ENCODE peak calls at places on chromosome 13, in eight cellular contexts. T is GM23338, N is endothelial cell of umbilical vein, S is SK-N-SH, X is vagina, P is sigmoid colon, J is suprapubic skin, W is stomach. Y is an unnamed sample.

GRCh38 chr13:93118081-93118615 is 108.5 kb upstream of the GPC6 start:
- DNase-seq in W (no peak), P (no peak), S (no peak), T (no peak), N (no peak), X (no peak), J (no peak), Y (no peak)

GRCh38 chr13:55000043-55000442 is 1971.4 kb downstream of the OLFM4 start:
- DNase-seq in P (no peak), S (no peak), J (no peak), W (no peak), T (peak; percentile 84), X (no peak), N (no peak), Y (no peak)

GRCh38 chr13:45826741-45827140 is 24.8 kb downstream of the SIAH3 start:
- DNase-seq in N (no peak), T (no peak), S (no peak), X (peak; percentile 44), W (no peak), J (no peak), P (no peak), Y (no peak)

GRCh38 chr13:72050251-72050650 is 183.2 kb upstream of the DACH1 start:
- DNase-seq in W (no peak), T (no peak), N (no peak), X (no peak), J (no peak), P (no peak), S (no peak), Y (no peak)

GRCh38 chr13:113863511-113864302 is at the start of gene GAS6:
- DNase-seq in J (peak; percentile 76), X (no peak), S (peak; percentile 89), W (peak; percentile 72), N (peak; percentile 53), T (peak; percentile 48), P (no peak), Y (peak; percentile 80)

GRCh38 chr13:51764184-51765141 is 39.5 kb downstream of the DHRS12 start:
- DNase-seq in J (peak; percentile 91), N (peak; percentile 78), W (peak; percentile 56), X (peak; percentile 94), T (no peak), P (peak; percentile 95), S (no peak), Y (peak; percentile 56)

GRCh38 chr13:104011505-104012270 is 945.5 kb upstream of the SLC10A2 start:
- DNase-seq in T (peak; percentile 13), N (no peak), P (no peak), S (no peak), J (no peak), X (no peak), W (peak; percentile 31), Y (no peak)

GRCh38 chr13:35165205-35165604 is 223.1 kb downstream of the NBEA start:
- DNase-seq in N (no peak), S (no peak), X (no peak), J (no peak), W (no peak), P (no peak), T (peak; percentile 59), Y (no peak)

GRCh38 chr13:78601886-78602560 is 1.3 kb downstream of the POU4F1 start:
- DNase-seq in P (no peak), J (no peak), N (no peak), X (no peak), T (no peak), S (peak; percentile 54), W (no peak), Y (no peak)

GRCh38 chr13:78600317-78600899 is 2.9 kb downstream of the POU4F1 start:
- DNase-seq in T (no peak), N (no peak), P (no peak), J (no peak), W (no peak), S (no peak), X (no peak), Y (no peak)

GRCh38 chr13:78603240-78603947 is at the start of gene POU4F1:
- DNase-seq in T (peak; percentile 94), W (no peak), S (peak; percentile 90), X (no peak), P (no peak), J (no peak), N (peak; percentile 71), Y (peak; percentile 69)

GRCh38 chr13:78601124-78601885 is 2.0 kb downstream of the POU4F1 start:
- DNase-seq in S (peak; percentile 45), W (no peak), J (no peak), N (peak; percentile 34), T (peak; percentile 66), X (no peak), P (no peak), Y (no peak)

DNA sequence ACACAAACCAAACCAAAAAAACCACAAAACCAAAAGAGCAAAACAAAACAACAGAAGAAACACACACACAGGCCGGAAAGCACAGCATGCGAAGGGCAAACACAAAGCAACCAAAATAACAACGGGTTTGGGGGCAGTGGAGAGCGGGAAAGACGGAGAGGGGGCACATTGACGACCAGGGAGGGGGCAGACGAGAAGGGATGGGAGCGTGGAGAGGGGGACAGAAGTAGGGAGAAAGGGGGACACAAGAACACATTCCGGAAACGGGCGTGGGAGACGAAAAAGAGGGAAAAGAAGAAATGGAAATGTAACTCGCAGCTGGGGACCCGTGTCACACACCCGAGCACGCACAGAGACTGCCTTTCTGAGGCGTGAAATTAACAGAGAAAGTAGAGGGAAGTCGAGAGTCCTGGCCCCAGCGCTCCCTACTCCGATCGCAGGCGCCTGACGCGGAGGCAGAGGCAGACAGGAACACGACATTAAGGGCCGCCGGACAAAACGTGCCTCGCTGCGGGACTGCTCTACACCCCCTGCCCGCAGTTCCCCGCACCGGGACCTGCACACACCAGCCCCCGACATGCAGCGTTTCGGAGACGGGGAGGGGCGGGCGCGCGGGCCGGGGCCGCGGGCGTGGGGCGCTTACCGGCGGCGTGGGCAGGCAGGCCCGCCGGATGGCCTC is 652 bp downstream of the POU4F1 start:
- DNase-seq in S (no peak), X (no peak), J (no peak), T (peak; percentile 48), P (no peak), N (no peak), W (no peak), Y (no peak)
- H3K4me3 ChIP-seq in S (peak overlapping the region; percentile 45), X (peak overlapping the region; percentile 14), J (peak overlapping the region; percentile 52), T (peak overlapping the region; percentile 62), P (peak overlapping the region; percentile 27), N (peak overlapping the region; percentile 11), W (peak overlapping the region; percentile 51), Y (peak overlapping the region; percentile 37)

DNA sequence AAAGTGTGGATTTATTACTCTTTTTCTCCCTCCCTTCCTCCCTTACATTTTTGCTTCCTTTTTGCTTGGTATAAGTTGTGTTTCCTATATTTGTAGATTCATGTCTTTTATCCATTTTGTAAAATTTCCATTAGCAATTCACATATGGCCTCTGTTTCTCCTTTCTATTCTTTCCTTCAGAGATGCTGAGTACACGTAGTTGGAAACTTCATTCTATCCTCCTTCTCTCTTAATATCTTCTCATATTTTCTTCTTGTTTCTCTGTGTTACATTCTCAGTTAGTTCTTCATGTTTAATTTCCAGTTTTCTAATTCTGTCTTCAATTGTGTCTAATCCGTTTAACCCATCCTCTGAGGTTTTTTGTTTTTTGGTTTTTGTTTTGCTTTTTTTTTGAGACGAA is 188.9 kb downstream of the ZIC5 start:
- DNase-seq in J (no peak), T (no peak), P (no peak), X (no peak), S (no peak), W (no peak), N (no peak), Y (no peak)
- TF ChIP-seq CTCF in J (no peak), T (no peak), P (no peak), X (no peak), S (no peak), W (no peak), N (no peak), Y (no peak)

GRCh38 chr13:97945342-97945741 is 8.1 kb upstream of the IPO5 start:
- DNase-seq in S (no peak), X (no peak), N (no peak), T (no peak), J (no peak), W (no peak), P (no peak), Y (no peak)

GRCh38 chr13:97944396-97945029 is 9.0 kb upstream of the IPO5 start:
- DNase-seq in N (no peak), J (no peak), S (no peak), T (no peak), P (no peak), X (no peak), W (no peak), Y (no peak)

GRCh38 chr13:97948041-97948440 is 5.4 kb upstream of the IPO5 start:
- DNase-seq in T (no peak), P (no peak), X (no peak), J (no peak), W (no peak), N (no peak), S (no peak), Y (no peak)

GRCh38 chr13:97945792-97946419 is 7.6 kb upstream of the IPO5 start:
- DNase-seq in W (no peak), N (no peak), X (no peak), T (no peak), S (no peak), P (no peak), J (no peak), Y (no peak)

DNA sequence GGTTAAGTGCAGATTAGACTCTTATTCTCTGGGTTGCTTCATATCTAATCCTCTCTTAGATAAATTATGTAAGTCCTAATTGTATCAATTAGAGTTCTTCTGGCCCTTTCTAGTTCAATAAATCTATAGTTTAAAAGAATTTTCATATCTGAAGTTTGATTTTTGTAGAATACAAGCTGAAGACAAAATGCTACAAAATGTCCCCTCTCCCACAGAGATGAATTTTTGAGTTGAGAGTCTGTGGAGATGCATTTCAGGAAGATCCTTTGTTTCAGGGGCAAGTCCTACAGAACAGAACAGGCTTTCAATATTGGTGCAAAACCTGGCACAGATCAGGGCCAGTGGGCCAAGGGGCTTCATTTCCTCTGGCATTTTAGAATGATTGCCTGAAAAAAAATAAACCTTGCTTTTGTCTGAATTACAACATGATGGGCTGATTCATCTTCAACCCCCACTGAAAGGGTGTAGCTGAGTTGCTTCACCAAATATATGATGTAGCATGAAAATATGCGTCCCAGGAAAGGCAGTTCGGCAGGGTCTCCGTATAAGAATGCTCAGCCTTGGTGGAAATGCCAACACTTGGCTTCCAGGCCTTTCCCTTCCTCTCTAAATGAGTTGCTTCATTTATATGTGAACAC is 6.4 kb upstream of the IPO5 start:
- DNase-seq in P (no peak), J (no peak), N (no peak), T (no peak), W (no peak), S (no peak), X (no peak), Y (no peak)
- TF ChIP-seq POLR2AphosphoS5 in P (no peak), J (no peak), N (no peak), T (no peak), W (no peak), S (no peak), X (no peak), Y (no peak)

GRCh38 chr13:74066937-74067336 is 67.3 kb downstream of the KLF12 start:
- DNase-seq in N (peak; percentile 15), S (no peak), P (no peak), J (no peak), T (no peak), W (no peak), X (no peak), Y (no peak)

GRCh38 chr13:74064805-74065204 is 69.4 kb downstream of the KLF12 start:
- DNase-seq in X (no peak), J (no peak), N (no peak), T (no peak), P (no peak), S (no peak), W (no peak), Y (no peak)

GRCh38 chr13:74061939-74062595 is 72.1 kb downstream of the KLF12 start:
- DNase-seq in W (no peak), T (no peak), S (peak; percentile 19), J (no peak), X (no peak), N (peak; percentile 34), P (no peak), Y (no peak)

GRCh38 chr13:74063533-74064100 is 70.6 kb downstream of the KLF12 start:
- DNase-seq in X (no peak), S (no peak), J (no peak), W (no peak), T (no peak), N (no peak), P (no peak), Y (no peak)

GRCh38 chr13:74062933-74063332 is 71.3 kb downstream of the KLF12 start:
- DNase-seq in W (no peak), T (no peak), N (no peak), X (no peak), J (no peak), P (peak; percentile 82), S (no peak), Y (peak; percentile 23)
- H3K4me3 ChIP-seq in W (peak overlapping the region; percentile 3), T (no peak overlapping the region), N (no peak overlapping the region), X (peak overlapping the region; percentile 8), J (no peak overlapping the region), P (peak overlapping the region; percentile 38), S (no peak overlapping the region), Y (no peak overlapping the region)